ENCODE peak calls at places on chromosome 3, in nine cellular contexts. W, Z, H, Y, I, N, K, A and S are unnamed samples.

GRCh38 chr3:97719156-97719821 is 45.3 kb upstream of the ARL6 start:
- DNase-seq in H (peak; percentile 65), K (peak; percentile 70), N (peak; percentile 20), A (peak; percentile 79), W (peak; percentile 59), I (peak; percentile 73), Z (peak; percentile 64), Y (peak; percentile 84), S (peak; percentile 56)

GRCh38 chr3:143358155-143358792 is 238.7 kb downstream of the CHST2 start:
- DNase-seq in Z (no peak), W (no peak), N (no peak), K (peak; percentile 3), I (no peak), A (no peak), Y (no peak), H (no peak), S (no peak)

GRCh38 chr3:186352369-186352768 is 9.7 kb downstream of the DGKG start:
- DNase-seq in W (no peak), A (no peak), N (no peak), K (no peak), Z (no peak), Y (no peak), I (no peak), H (no peak), S (no peak)

GRCh38 chr3:128324911-128325592 is 141.6 kb downstream of the DNAJB8 start:
- DNase-seq in Y (no peak), Z (no peak), I (no peak), K (no peak), W (no peak), H (no peak), N (no peak), A (no peak), S (no peak)

GRCh38 chr3:61685755-61686154 is 124.4 kb downstream of the PTPRG start:
- DNase-seq in Y (no peak), N (no peak), A (no peak), I (peak; percentile 58), W (no peak), Z (no peak), K (peak; percentile 52), H (no peak), S (no peak)

GRCh38 chr3:78728406-78729145 is 1039.2 kb downstream of the ROBO1 start:
- DNase-seq in N (no peak), A (peak; percentile 60), Y (peak; percentile 43), H (peak; percentile 73), K (peak; percentile 25), Z (peak; percentile 12), I (peak; percentile 81), W (no peak), S (no peak)

GRCh38 chr3:169558371-169558770 is 105.1 kb downstream of the MECOM start:
- DNase-seq in I (peak; percentile 87), W (no peak), Z (no peak), K (no peak), Y (no peak), N (no peak), A (no peak), H (no peak), S (no peak)

GRCh38 chr3:69353492-69353891 is 32.4 kb downstream of the FRMD4B start:
- DNase-seq in Y (no peak), I (no peak), H (peak; percentile 68), Z (no peak), W (no peak), A (peak; percentile 62), K (no peak), N (no peak), S (no peak)

GRCh38 chr3:196604548-196604947 is 34.9 kb upstream of the NRROS start:
- DNase-seq in I (no peak), Z (no peak), A (no peak), H (no peak), Y (no peak), K (no peak), N (no peak), W (no peak), S (no peak)

GRCh38 chr3:42886294-42886822 is 10.7 kb upstream of the CYP8B1 start:
- DNase-seq in Z (peak; percentile 26), A (no peak), Y (no peak), H (no peak), N (no peak), I (no peak), W (no peak), K (no peak), S (no peak)

GRCh38 chr3:58026598-58026997 is 18.4 kb downstream of the FLNB start:
- DNase-seq in K (peak; percentile 71), H (no peak), W (no peak), A (no peak), Z (peak; percentile 84), N (no peak), I (no peak), Y (no peak), S (no peak)

GRCh38 chr3:70149714-70150113 is 150.2 kb downstream of the SAMMSON start:
- DNase-seq in K (no peak), Z (no peak), W (no peak), H (no peak), A (no peak), N (no peak), I (no peak), Y (no peak), S (no peak)

GRCh38 chr3:147257972-147258371 is 148.4 kb downstream of the ZIC4 start:
- DNase-seq in K (no peak), A (no peak), H (no peak), I (no peak), W (no peak), Y (no peak), N (no peak), Z (no peak), S (no peak)

GRCh38 chr3:39937315-39937714 is 127.9 kb downstream of the MYRIP start:
- DNase-seq in K (no peak), I (no peak), Z (no peak), H (no peak), W (no peak), N (no peak), A (no peak), Y (no peak), S (no peak)

GRCh38 chr3:114847564-114847963 is 299.5 kb downstream of the ZBTB20 start:
- DNase-seq in K (no peak), A (no peak), I (no peak), Y (no peak), Z (no peak), H (no peak), N (no peak), W (no peak), S (no peak)

GRCh38 chr3:128179474-128179819 is 26.2 kb downstream of the EEFSEC start:
- DNase-seq in A (peak; percentile 15), H (no peak), I (no peak), N (no peak), W (no peak), Y (peak; percentile 20), Z (no peak), K (no peak), S (no peak)

GRCh38 chr3:69719723-69720122 is 19.5 kb upstream of the MITF start:
- DNase-seq in Y (peak; percentile 9), A (no peak), W (no peak), Z (no peak), H (no peak), K (no peak), I (no peak), N (no peak), S (no peak)

GRCh38 chr3:123027292-123028232 is at the start of gene SEMA5B:
- DNase-seq in N (no peak), A (peak; percentile 23), Y (peak; percentile 78), H (peak; percentile 42), I (peak; percentile 63), W (peak; percentile 20), K (no peak), Z (peak; percentile 23), S (no peak)

GRCh38 chr3:127170794-127171193 is 22.1 kb upstream of the PRR23E start:
- DNase-seq in K (no peak), Z (peak; percentile 44), N (no peak), A (peak; percentile 59), H (no peak), I (peak; percentile 88), W (no peak), Y (no peak), S (no peak)

GRCh38 chr3:149258298-149258697 is 36.7 kb upstream of the CP start:
- DNase-seq in I (peak; percentile 5), N (no peak), Z (no peak), K (no peak), A (no peak), H (peak; percentile 34), W (no peak), Y (peak; percentile 48), S (no peak)

GRCh38 chr3:172224560-172225214 is 185.3 kb downstream of the FNDC3B start:
- DNase-seq in Z (no peak), I (peak; percentile 86), A (no peak), W (no peak), Y (no peak), N (no peak), K (no peak), H (no peak), S (no peak)

GRCh38 chr3:44323341-44323955 is 15.1 kb upstream of the TCAIM start:
- DNase-seq in K (peak; percentile 52), Y (peak; percentile 72), I (peak; percentile 56), A (peak; percentile 77), Z (peak; percentile 32), W (peak; percentile 57), N (no peak), H (peak; percentile 76), S (peak; percentile 52)

GRCh38 chr3:28745904-28746617 is 397.4 kb upstream of the AZI2 start:
- DNase-seq in W (no peak), I (no peak), A (peak; percentile 61), N (no peak), H (no peak), Z (no peak), K (no peak), Y (no peak), S (no peak)

GRCh38 chr3:51371943-51372557 is 13.0 kb upstream of the MANF start:
- DNase-seq in A (peak; percentile 88), H (no peak), I (peak; percentile 46), K (peak; percentile 63), Z (peak; percentile 38), Y (peak; percentile 70), W (peak; percentile 53), N (no peak), S (peak; percentile 61)

GRCh38 chr3:78754066-78754743 is 1013.6 kb downstream of the ROBO1 start:
- DNase-seq in H (no peak), W (no peak), N (no peak), K (peak; percentile 56), A (peak; percentile 74), Z (peak; percentile 70), I (no peak), Y (no peak), S (no peak)

GRCh38 chr3:189771842-189772494 is 140.8 kb downstream of the TP63 start:
- DNase-seq in W (no peak), H (no peak), Z (no peak), Y (no peak), A (no peak), I (peak; percentile 83), N (no peak), K (no peak), S (no peak)

GRCh38 chr3:61452536-61452991 is 108.8 kb upstream of the PTPRG start:
- DNase-seq in Z (peak; percentile 88), A (peak; percentile 34), W (no peak), H (no peak), Y (no peak), N (no peak), K (peak; percentile 91), I (no peak), S (no peak)

GRCh38 chr3:45441570-45442313 is 53.4 kb downstream of the LARS2 start:
- DNase-seq in K (no peak), I (no peak), Z (no peak), W (no peak), H (no peak), Y (no peak), A (no peak), N (no peak), S (no peak)

GRCh38 chr3:161414907-161415306 is 43.6 kb upstream of the SPTSSB start:
- DNase-seq in I (no peak), Y (no peak), N (no peak), W (no peak), Z (no peak), H (no peak), K (no peak), A (no peak), S (no peak)

GRCh38 chr3:42505203-42505848 is 2.9 kb downstream of the VIPR1 start:
- DNase-seq in Y (no peak), H (no peak), W (no peak), I (no peak), N (no peak), K (no peak), A (no peak), Z (no peak), S (no peak)

GRCh38 chr3:15859507-15860013 is 61.8 kb upstream of the ANKRD28 start:
- DNase-seq in Z (peak; percentile 76), A (peak; percentile 65), I (peak; percentile 66), N (peak; percentile 73), Y (peak; percentile 91), W (peak; percentile 82), H (peak; percentile 86), K (peak; percentile 50), S (peak; percentile 64)